ENCODE peak calls at places on chromosomes 1 and 21, in eight cellular contexts. A is NT2/D1; L is stimulated activated CD8-positive, alpha-beta memory T cell treated with anti-CD3 and anti-CD28 coated beads, Interleukin-4, amount 100 ng/mL, for 4 hours; X is activated CD4-positive, alpha-beta T cell treated with anti-CD3 and anti-CD28 coated beads, Interleukin-2, amount 50 U/mL, for 1 hour; K is hypothalamus; J is naive thymus-derived CD4-positive, alpha-beta T cell; U is mesenchymal stem cell; D is activated T-cell treated with anti-CD3 and anti-CD28 coated beads, Interleukin-2, amount 50 U/mL, for 72 hours. R is an unnamed sample.

GRCh38 chr1:84581648-84582047 is 7.4 kb upstream of the CTBS start:
- DNase-seq in A (no peak), L (no peak), X (no peak), K (no peak), J (no peak), U (no peak), D (no peak), R (no peak)

GRCh38 chr1:86616871-86617270 is 70.0 kb downstream of the CLCA4 start:
- DNase-seq in A (no peak), L (no peak), X (no peak), K (no peak), J (no peak), U (no peak), D (peak; percentile 2), R (no peak)

GRCh38 chr1:219917851-219918466 is 10.4 kb downstream of the SLC30A10 start:
- DNase-seq in A (no peak), L (no peak), X (no peak), K (no peak), J (no peak), U (peak; percentile 4), D (no peak), R (no peak)

GRCh38 chr21:42027804-42028753 is 17.9 kb upstream of the ZBTB21 start:
- DNase-seq in A (no peak), L (no peak), X (no peak), K (no peak), J (no peak), U (no peak), D (no peak), R (no peak)

GRCh38 chr1:77876884-77877283 is 11.5 kb upstream of the NEXN start:
- DNase-seq in A (no peak), L (no peak), X (no peak), K (no peak), J (no peak), U (no peak), D (no peak), R (no peak)

GRCh38 chr1:220483700-220484099 is 44.2 kb upstream of the MARK1 start:
- DNase-seq in A (peak; percentile 5), L (no peak), X (no peak), K (no peak), J (no peak), U (peak; percentile 71), D (no peak), R (no peak)

GRCh38 chr1:47876587-47876963 is 120.6 kb downstream of the TRABD2B start:
- DNase-seq in A (no peak), L (no peak), X (no peak), K (no peak), J (no peak), U (no peak), D (no peak), R (no peak)

GRCh38 chr1:160070243-160071163 is 543 bp upstream of the KCNJ10 start:
- DNase-seq in A (peak; percentile 74), L (peak; percentile 65), X (peak; percentile 71), K (peak; percentile 95), J (peak; percentile 81), U (peak; percentile 75), D (peak; percentile 63), R (peak; percentile 59)

GRCh38 chr1:103108525-103109150 is 316 bp upstream of the COL11A1 start:
- DNase-seq in A (peak; percentile 74), L (no peak), X (no peak), K (peak; percentile 63), J (no peak), U (peak; percentile 40), D (no peak), R (no peak)

GRCh38 chr1:54167422-54168139 is 14.8 kb upstream of the CDCP2 start:
- DNase-seq in A (no peak), L (no peak), X (no peak), K (no peak), J (no peak), U (peak; percentile 32), D (no peak), R (no peak)

GRCh38 chr1:111289371-111289770 is 1.3 kb upstream of the CHIA start:
- DNase-seq in A (no peak), L (no peak), X (no peak), K (no peak), J (no peak), U (no peak), D (no peak), R (no peak)

GRCh38 chr1:223143760-223144248 is 756 bp upstream of the TLR5 start:
- DNase-seq in A (no peak), L (no peak), X (peak; percentile 51), K (no peak), J (peak; percentile 66), U (no peak), D (peak; percentile 30), R (peak; percentile 26)

GRCh38 chr21:32547018-32547417 is 38.3 kb downstream of the TCP10L start:
- DNase-seq in A (no peak), L (no peak), X (no peak), K (no peak), J (no peak), U (no peak), D (no peak), R (no peak)

GRCh38 chr1:155127105-155127671 is 488 bp upstream of the EFNA1 start:
- DNase-seq in A (no peak), L (no peak), X (no peak), K (peak; percentile 91), J (no peak), U (peak; percentile 76), D (no peak), R (no peak)

GRCh38 chr1:54567961-54568360 is 19.9 kb downstream of the ACOT11 start:
- DNase-seq in A (no peak), L (no peak), X (no peak), K (no peak), J (no peak), U (peak; percentile 62), D (no peak), R (no peak)

GRCh38 chr1:221097479-221098281 is 218.4 kb downstream of the HLX start:
- DNase-seq in A (no peak), L (no peak), X (no peak), K (no peak), J (no peak), U (peak; percentile 99), D (no peak), R (no peak)

GRCh38 chr1:8361198-8361849 is 43.4 kb downstream of the SLC45A1 start:
- DNase-seq in A (no peak), L (no peak), X (no peak), K (no peak), J (no peak), U (no peak), D (no peak), R (no peak)

GRCh38 chr1:36157973-36158826 is 2.2 kb downstream of the MAP7D1 start:
- DNase-seq in A (no peak), L (no peak), X (no peak), K (no peak), J (no peak), U (no peak), D (no peak), R (no peak)

GRCh38 chr21:44991538-44992483 is 52.0 kb downstream of the SLX9 start:
- DNase-seq in A (no peak), L (no peak), X (no peak), K (no peak), J (no peak), U (peak; percentile 63), D (no peak), R (no peak)

GRCh38 chr1:27562483-27563406 is 41.2 kb downstream of the AHDC1 start:
- DNase-seq in A (no peak), L (no peak), X (no peak), K (no peak), J (no peak), U (no peak), D (no peak), R (no peak)

GRCh38 chr21:33208534-33208933 is 21.2 kb upstream of the IFNAR2 start:
- DNase-seq in A (no peak), L (no peak), X (no peak), K (no peak), J (no peak), U (no peak), D (no peak), R (no peak)

GRCh38 chr1:207298186-207298585 is 23.3 kb upstream of the CD55 start:
- DNase-seq in A (no peak), L (no peak), X (no peak), K (no peak), J (no peak), U (no peak), D (no peak), R (no peak)

GRCh38 chr1:241376711-241377110 is 19.7 kb upstream of the RGS7 start:
- DNase-seq in A (no peak), L (no peak), X (no peak), K (no peak), J (no peak), U (no peak), D (no peak), R (no peak)

GRCh38 chr1:2344121-2344681 is 47.2 kb downstream of the MORN1 start:
- DNase-seq in A (no peak), L (no peak), X (no peak), K (no peak), J (peak; percentile 3), U (no peak), D (no peak), R (no peak)

GRCh38 chr1:5456090-5456789 is 536.0 kb downstream of the NPHP4 start:
- DNase-seq in A (no peak), L (no peak), X (no peak), K (no peak), J (no peak), U (no peak), D (no peak), R (no peak)

GRCh38 chr1:67682659-67683197 is 2.3 kb upstream of the GADD45A start:
- DNase-seq in A (no peak), L (no peak), X (no peak), K (no peak), J (no peak), U (peak; percentile 65), D (no peak), R (no peak)

GRCh38 chr1:175267716-175268416 is 75.3 kb upstream of the KIAA0040 start:
- DNase-seq in A (no peak), L (no peak), X (no peak), K (no peak), J (no peak), U (peak; percentile 56), D (no peak), R (no peak)

GRCh38 chr1:13749543-13750307 is 49.7 kb downstream of the PRDM2 start:
- DNase-seq in A (no peak), L (peak; percentile 21), X (peak; percentile 25), K (no peak), J (no peak), U (peak; percentile 58), D (peak; percentile 72), R (peak; percentile 64)

GRCh38 chr1:248625166-248625565 is 9.7 kb downstream of the OR2T11 start:
- DNase-seq in A (no peak), L (no peak), X (no peak), K (no peak), J (no peak), U (no peak), D (no peak), R (no peak)

GRCh38 chr1:1907098-1907736 is 7.8 kb upstream of the CALML6 start:
- DNase-seq in A (no peak), L (no peak), X (no peak), K (no peak), J (no peak), U (peak; percentile 26), D (no peak), R (no peak)

GRCh38 chr1:57325117-57325516 is 98.7 kb downstream of the DAB1 start:
- DNase-seq in A (no peak), L (no peak), X (no peak), K (no peak), J (no peak), U (no peak), D (no peak), R (no peak)

GRCh38 chr1:205298191-205298994 is 23.2 kb downstream of the NUAK2 start:
- DNase-seq in A (peak; percentile 95), L (no peak), X (no peak), K (no peak), J (no peak), U (peak; percentile 96), D (no peak), R (no peak)

GRCh38 chr1:30283199-30283962 is 440.0 kb downstream of the MATN1 start:
- DNase-seq in A (no peak), L (no peak), X (no peak), K (no peak), J (no peak), U (no peak), D (no peak), R (no peak)

GRCh38 chr1:203590559-203590958 is 36.1 kb upstream of the ATP2B4 start:
- DNase-seq in A (no peak), L (no peak), X (no peak), K (no peak), J (no peak), U (peak; percentile 91), D (no peak), R (no peak)